ENCODE peak calls at places on chromosomes 5 and 9, in six cellular contexts. N is activated T-helper 2 cell treated with anti-CD3 and anti-CD28 coated beads, Interferon-gamma antibody, Interleukin-2, Interleukin-4, amounts not matched to agents 10 μg/mL and 5 μg/mL and 100 μg/mL, durations not matched to agents 14 hours and 24 hours and 36 hours; Z is EL; J is NCI-H524; R is mesenchymal stem cell; M is NCI-H1436. S is an unnamed sample.

GRCh38 chr5:178766936-178767912 is 36.8 kb upstream of the ZNF354A start:
- DNase-seq in Z (no peak), N (no peak), J (peak), R (no peak), M (no peak), S (no peak)

GRCh38 chr9:138071731-138072130 is 194.1 kb downstream of the CACNA1B start:
- DNase-seq in M (no peak), Z (no peak), J (no peak), N (no peak), R (no peak), S (no peak)

GRCh38 chr5:67038817-67039603 is 157.6 kb downstream of the CD180 start:
- DNase-seq in M (no peak), J (no peak), N (no peak), Z (peak), R (peak), S (no peak)

GRCh38 chr9:75147638-75148037 is 59.3 kb downstream of the OSTF1 start:
- DNase-seq in M (no peak), N (no peak), Z (peak), R (peak), J (no peak), S (no peak)

GRCh38 chr5:135375040-135375439 is 24.0 kb downstream of the MACROH2A1 start:
- DNase-seq in Z (no peak), N (no peak), J (no peak), M (no peak), R (no peak), S (no peak)

GRCh38 chr9:71112866-71113265 is 8.6 kb downstream of the TRPM3 start:
- DNase-seq in J (no peak), N (no peak), M (no peak), R (no peak), Z (no peak), S (no peak)

GRCh38 chr5:10592598-10592997 is 28.7 kb downstream of the ANKRD33B start:
- DNase-seq in N (no peak), J (peak), M (no peak), Z (no peak), R (no peak), S (peak)

GRCh38 chr9:122051401-122052346 is 41.4 kb downstream of the TTLL11 start:
- DNase-seq in R (no peak), J (no peak), Z (peak), N (no peak), M (no peak), S (no peak)

GRCh38 chr9:20623021-20623747 is 885 bp upstream of the MLLT3 start:
- DNase-seq in M (no peak), R (peak), N (peak), J (peak), Z (peak), S (no peak)

GRCh38 chr5:59143926-59144333 is 561.1 kb downstream of the RAB3C start:
- DNase-seq in N (no peak), R (no peak), J (peak), Z (no peak), M (no peak), S (no peak)

GRCh38 chr5:151222054-151222768 is 1.7 kb downstream of the CCDC69 start:
- DNase-seq in J (no peak), N (no peak), M (no peak), Z (no peak), R (no peak), S (no peak)

GRCh38 chr9:136151214-136151804 is 32.6 kb upstream of the TMEM250 start:
- DNase-seq in M (no peak), Z (no peak), J (no peak), R (no peak), N (no peak), S (no peak)

GRCh38 chr9:7161469-7161868 is 403.7 kb downstream of the KDM4C start:
- DNase-seq in R (no peak), Z (no peak), N (no peak), J (no peak), M (no peak), S (no peak)

GRCh38 chr9:19946446-19947109 is 157.7 kb upstream of the SLC24A2 start:
- DNase-seq in N (no peak), Z (peak), M (no peak), R (peak), J (peak), S (no peak)

GRCh38 chr9:125812403-125812802 is 65.2 kb downstream of the PBX3 start:
- DNase-seq in Z (no peak), M (no peak), N (no peak), J (no peak), R (no peak), S (no peak)

S was measured in DMS 273 treated with DMSO at 0.1 percent for 48 hours.